ENCODE peak calls at places on chromosomes 7 and 10, in ten cellular contexts. G is lung microvascular endothelial cell, Q is neural crest cell, S is occipital lobe, A is naive B cell, Z is IMR-90, K is retina, H is aorta, X is H9, J is AG08396. N is an unnamed sample.
A peak's percentile ranks its signal among the peaks of the same experiment; 100 is the strongest.

GRCh38 chr7:47464266-47464665 is 117.6 kb downstream of the TNS3 start:
- DNase-seq in G (no peak), Q (no peak), S (no peak), A (no peak), Z (no peak), K (no peak), H (no peak), X (no peak), J (no peak), N (no peak)

GRCh38 chr10:77417806-77418205 is 219.8 kb downstream of the KCNMA1 start:
- DNase-seq in G (no peak), Q (no peak), S (no peak), A (no peak), Z (no peak), K (no peak), H (peak; percentile 84), X (no peak), J (no peak), N (no peak)

GRCh38 chr10:62632071-62632809 is 172.3 kb upstream of the ADO start:
- DNase-seq in G (peak; percentile 36), Q (no peak), S (no peak), A (peak; percentile 79), Z (no peak), K (no peak), H (no peak), X (no peak), J (no peak), N (no peak)

GRCh38 chr7:10718768-10719167 is 254.9 kb upstream of the PHF14 start:
- DNase-seq in G (no peak), Q (no peak), S (no peak), A (no peak), Z (no peak), K (no peak), H (no peak), X (no peak), J (no peak), N (no peak)

GRCh38 chr7:62361-63116 is 129.8 kb upstream of the FAM20C start:
- DNase-seq in G (no peak), Q (no peak), S (no peak), A (no peak), Z (no peak), K (no peak), H (peak; percentile 57), X (no peak), J (no peak), N (no peak)

GRCh38 chr7:137313196-137313595 is 30.3 kb downstream of the PTN start:
- DNase-seq in G (no peak), Q (no peak), S (no peak), A (no peak), Z (peak; percentile 27), K (no peak), H (no peak), X (no peak), J (no peak), N (no peak)

GRCh38 chr10:71696635-71697326 is 22.8 kb downstream of the C10orf105 start:
- DNase-seq in G (peak; percentile 29), Q (peak; percentile 75), S (no peak), A (peak; percentile 53), Z (no peak), K (peak; percentile 72), H (peak; percentile 89), X (peak; percentile 85), J (peak; percentile 80), N (no peak)

GRCh38 chr7:47285860-47286491 is 295.9 kb downstream of the TNS3 start:
- DNase-seq in G (no peak), Q (no peak), S (no peak), A (no peak), Z (no peak), K (no peak), H (no peak), X (no peak), J (peak; percentile 47), N (no peak)

GRCh38 chr10:69318997-69319727 is 40.9 kb downstream of the HK1 start:
- DNase-seq in G (peak; percentile 80), Q (peak; percentile 29), S (peak; percentile 53), A (peak; percentile 21), Z (peak; percentile 53), K (no peak), H (peak; percentile 97), X (no peak), J (peak; percentile 81), N (peak; percentile 64)

GRCh38 chr10:60894816-60895215 is 49.2 kb downstream of the RHOBTB1 start:
- DNase-seq in G (peak; percentile 20), Q (no peak), S (no peak), A (no peak), Z (no peak), K (no peak), H (no peak), X (no peak), J (no peak), N (peak; percentile 62)

GRCh38 chr7:155821851-155822250 is 9.6 kb upstream of the SHH start:
- DNase-seq in G (no peak), Q (no peak), S (no peak), A (no peak), Z (no peak), K (no peak), H (no peak), X (no peak), J (no peak), N (no peak)

GRCh38 chr7:42833411-42833810 is 78.5 kb downstream of the C7orf25 start:
- DNase-seq in G (no peak), Q (no peak), S (no peak), A (no peak), Z (no peak), K (no peak), H (no peak), X (no peak), J (no peak), N (no peak)

GRCh38 chr10:102770108-102770482 is 26.3 kb downstream of the WBP1L start:
- DNase-seq in G (no peak), Q (no peak), S (no peak), A (no peak), Z (no peak), K (no peak), H (no peak), X (no peak), J (no peak), N (no peak)

GRCh38 chr7:15853832-15854470 is 167.5 kb upstream of the MEOX2 start:
- DNase-seq in G (peak; percentile 64), Q (no peak), S (no peak), A (no peak), Z (peak; percentile 34), K (no peak), H (no peak), X (no peak), J (no peak), N (no peak)

GRCh38 chr10:125060851-125061556 is 99.4 kb downstream of the CTBP2 start:
- DNase-seq in G (peak; percentile 82), Q (peak; percentile 67), S (peak; percentile 64), A (no peak), Z (peak; percentile 80), K (peak; percentile 41), H (peak; percentile 95), X (peak; percentile 78), J (peak; percentile 80), N (peak; percentile 66)

GRCh38 chr7:121544199-121544598 is 148.1 kb upstream of the FAM3C start:
- DNase-seq in G (no peak), Q (no peak), S (no peak), A (no peak), Z (no peak), K (no peak), H (no peak), X (no peak), J (no peak), N (no peak)

GRCh38 chr10:21534611-21535493 is 820 bp downstream of the MLLT10 start:
- DNase-seq in G (peak; percentile 55), Q (peak; percentile 43), S (peak; percentile 65), A (peak; percentile 51), Z (peak; percentile 45), K (peak; percentile 75), H (peak; percentile 81), X (peak; percentile 73), J (peak; percentile 54), N (peak; percentile 29)

GRCh38 chr10:124911124-124912051 is 30.5 kb upstream of the ZRANB1 start:
- DNase-seq in G (peak; percentile 19), Q (no peak), S (no peak), A (no peak), Z (peak; percentile 67), K (no peak), H (no peak), X (no peak), J (peak; percentile 18), N (peak; percentile 78)

GRCh38 chr10:3763035-3763456 is 22.0 kb downstream of the KLF6 start:
- DNase-seq in G (peak; percentile 80), Q (no peak), S (no peak), A (no peak), Z (peak; percentile 59), K (no peak), H (no peak), X (no peak), J (no peak), N (no peak)

GRCh38 chr10:126250527-126251310 is 137.6 kb downstream of the ADAM12 start:
- DNase-seq in G (no peak), Q (no peak), S (no peak), A (no peak), Z (peak; percentile 20), K (no peak), H (no peak), X (no peak), J (no peak), N (no peak)

GRCh38 chr7:100119701-100120517 is 475 bp downstream of the CNPY4 start:
- DNase-seq in G (peak; percentile 48), Q (peak; percentile 59), S (peak; percentile 82), A (no peak), Z (peak; percentile 58), K (peak; percentile 93), H (peak; percentile 84), X (peak; percentile 76), J (peak; percentile 77), N (no peak)

GRCh38 chr7:124440081-124440480 is 325.5 kb downstream of the GPR37 start:
- DNase-seq in G (no peak), Q (no peak), S (no peak), A (no peak), Z (peak; percentile 66), K (no peak), H (no peak), X (no peak), J (peak; percentile 15), N (no peak)

GRCh38 chr7:14606101-14606500 is 296.4 kb downstream of the DGKB start:
- DNase-seq in G (no peak), Q (no peak), S (no peak), A (no peak), Z (peak; percentile 10), K (no peak), H (no peak), X (no peak), J (no peak), N (peak; percentile 32)

GRCh38 chr7:50644586-50644985 is 79.4 kb upstream of the DDC start:
- DNase-seq in G (no peak), Q (no peak), S (no peak), A (no peak), Z (no peak), K (no peak), H (peak; percentile 39), X (no peak), J (no peak), N (no peak)

GRCh38 chr7:70426249-70426880 is 705.6 kb upstream of the GALNT17 start:
- DNase-seq in G (no peak), Q (no peak), S (no peak), A (no peak), Z (no peak), K (no peak), H (no peak), X (no peak), J (no peak), N (no peak)

GRCh38 chr10:33661580-33662269 is 327.3 kb upstream of the NRP1 start:
- DNase-seq in G (peak; percentile 81), Q (peak; percentile 3), S (peak; percentile 22), A (no peak), Z (no peak), K (no peak), H (peak; percentile 83), X (no peak), J (peak; percentile 14), N (peak; percentile 82)

GRCh38 chr10:15744217-15744865 is 24.6 kb upstream of the ITGA8 start:
- DNase-seq in G (peak; percentile 77), Q (peak; percentile 54), S (no peak), A (no peak), Z (peak; percentile 56), K (peak; percentile 40), H (no peak), X (peak; percentile 67), J (peak; percentile 51), N (peak; percentile 20)

GRCh38 chr10:101682172-101682825 is 12.7 kb downstream of the FBXW4 start:
- DNase-seq in G (peak; percentile 20), Q (no peak), S (no peak), A (no peak), Z (no peak), K (no peak), H (no peak), X (no peak), J (peak; percentile 21), N (no peak)